ENCODE peak calls at places on chromosomes 16 and 17, in five cellular contexts. M is AG10803, B is SHP77, E is T-cell, N is non-pigmented ciliary epithelial cell. D is an unnamed sample.

GRCh38 chr16:49498241-49499017 is 124.8 kb downstream of the C16orf78 start:
- DNase-seq in E (no peak), M (no peak), B (no peak), N (no peak), D (no peak)

GRCh38 chr16:2009302-2009711 is 314 bp downstream of the ZNF598 start:
- DNase-seq in M (no peak), B (no peak), N (no peak), E (no peak), D (no peak)

GRCh38 chr16:58938856-58939255 is 204.7 kb upstream of the GOT2 start:
- DNase-seq in B (no peak), M (no peak), N (no peak), E (no peak), D (no peak)

GRCh38 chr17:65942592-65942991 is 249.3 kb downstream of the CEP112 start:
- DNase-seq in B (no peak), N (no peak), E (no peak), M (no peak), D (no peak)

GRCh38 chr16:58847902-58848661 is 114.0 kb upstream of the GOT2 start:
- DNase-seq in M (peak; percentile 32), E (no peak), B (no peak), N (no peak), D (no peak)

GRCh38 chr17:21392257-21392656 is 16.1 kb downstream of the KCNJ12 start:
- DNase-seq in E (no peak), M (no peak), N (no peak), B (no peak), D (no peak)

GRCh38 chr16:29825145-29826044 is 5.1 kb downstream of the MVP start:
- DNase-seq in E (no peak), M (peak; percentile 83), N (peak; percentile 57), B (no peak), D (no peak)

GRCh38 chr17:77300016-77300686 is 159.4 kb downstream of the SEC14L1 start:
- DNase-seq in N (no peak), E (no peak), B (no peak), M (no peak), D (no peak)

GRCh38 chr17:48970224-48970623 is 1.8 kb upstream of the GIP start:
- DNase-seq in B (no peak), E (no peak), N (no peak), M (peak; percentile 14), D (no peak)

GRCh38 chr16:84617068-84617630 is 729 bp downstream of the COTL1 start:
- DNase-seq in N (no peak), M (no peak), E (no peak), B (no peak), D (no peak)

GRCh38 chr17:62840871-62841270 is 32.8 kb upstream of the MARCHF10 start:
- DNase-seq in B (no peak), E (no peak), N (no peak), M (no peak), D (no peak)

GRCh38 chr16:11668590-11669379 is 530 bp downstream of the SNN start:
- DNase-seq in M (no peak), N (no peak), E (no peak), B (no peak), D (no peak)

GRCh38 chr16:68244903-68245853 is at the start of gene PLA2G15:
- DNase-seq in N (peak; percentile 75), M (peak; percentile 96), E (peak; percentile 94), B (peak; percentile 69), D (peak; percentile 78)

GRCh38 chr17:76179496-76180467 is 38.7 kb upstream of the FOXJ1 start:
- DNase-seq in M (peak; percentile 29), N (no peak), B (no peak), E (peak; percentile 40), D (no peak)

GRCh38 chr17:43831633-43832032 is 1.3 kb downstream of the MPP3 start:
- DNase-seq in M (no peak), B (no peak), E (no peak), N (no peak), D (no peak)

GRCh38 chr16:24218299-24218698 is 37.8 kb upstream of the CACNG3 start:
- DNase-seq in M (no peak), N (no peak), B (no peak), E (no peak), D (no peak)

GRCh38 chr16:10183606-10183959 is 1.4 kb upstream of the GRIN2A start:
- DNase-seq in M (no peak), E (no peak), N (no peak), B (no peak), D (no peak)

GRCh38 chr17:72751746-72752145 is 340.7 kb downstream of the SLC39A11 start:
- DNase-seq in B (no peak), E (no peak), M (no peak), N (no peak), D (no peak)

GRCh38 chr17:16652252-16652651 is 1.4 kb downstream of the ZNF624 start:
- DNase-seq in B (no peak), N (no peak), M (no peak), E (no peak), D (no peak)

GRCh38 chr16:85302018-85302847 is 190.0 kb upstream of the CIBAR2 start:
- DNase-seq in E (no peak), N (no peak), B (no peak), M (peak; percentile 30), D (no peak)

GRCh38 chr17:61582593-61582992 is 8.4 kb downstream of the NACA2 start:
- DNase-seq in B (no peak), E (no peak), N (no peak), M (no peak), D (no peak)

GRCh38 chr16:27352026-27352425 is 38.3 kb downstream of the IL4R start:
- DNase-seq in E (no peak), N (no peak), M (no peak), B (no peak), D (no peak)

GRCh38 chr16:80058236-80058635 is 457.7 kb upstream of the MAF start:
- DNase-seq in N (no peak), E (no peak), B (no peak), M (peak; percentile 41), D (no peak)

GRCh38 chr17:47966079-47966519 is 4.8 kb upstream of the CDK5RAP3 start:
- DNase-seq in N (no peak), M (no peak), B (no peak), E (no peak), D (peak; percentile 49)

GRCh38 chr16:19507882-19508281 is 14.0 kb downstream of the GDE1 start:
- DNase-seq in M (no peak), B (no peak), N (no peak), E (no peak), D (no peak)

GRCh38 chr17:39543669-39544068 is 64.1 kb downstream of the NEUROD2 start:
- DNase-seq in M (no peak), B (no peak), E (no peak), N (no peak), D (no peak)

GRCh38 chr16:89402962-89403361 is 87.4 kb downstream of the ANKRD11 start:
- DNase-seq in M (no peak), N (no peak), B (no peak), E (peak; percentile 49), D (no peak)

GRCh38 chr17:39283896-39284295 is 58.2 kb upstream of the STAC2 start:
- DNase-seq in E (no peak), B (no peak), N (no peak), M (no peak), D (no peak)

GRCh38 chr17:20095366-20096080 is 86.4 kb downstream of the SPECC1 start:
- DNase-seq in M (peak; percentile 35), B (peak; percentile 91), N (no peak), E (no peak), D (no peak)

GRCh38 chr16:79658301-79659001 is 57.9 kb upstream of the MAF start:
- DNase-seq in M (peak; percentile 48), E (no peak), N (peak; percentile 65), B (no peak), D (peak; percentile 55)

GRCh38 chr17:61139219-61139618 is 260.4 kb upstream of the TBX2 start:
- DNase-seq in B (no peak), E (peak; percentile 66), M (peak; percentile 86), N (peak; percentile 79), D (no peak)

GRCh38 chr16:2988590-2989099 is 8.4 kb upstream of the PKMYT1 start:
- DNase-seq in E (no peak), N (no peak), M (no peak), B (no peak), D (no peak)

GRCh38 chr17:27944546-27945332 is 51.6 kb upstream of the LYRM9 start:
- DNase-seq in B (no peak), N (no peak), E (no peak), M (no peak), D (no peak)

GRCh38 chr17:4405699-4406098 is 28.0 kb upstream of the SPNS3 start:
- DNase-seq in N (no peak), M (no peak), B (no peak), E (no peak), D (no peak)

GRCh38 chr17:35898283-35899070 is 18.3 kb upstream of the CCL5 start:
- DNase-seq in E (no peak), B (no peak), M (no peak), N (no peak), D (no peak)

GRCh38 chr16:81837312-81837748 is 58.2 kb downstream of the PLCG2 start:
- DNase-seq in E (no peak), N (no peak), B (no peak), M (no peak), D (no peak)

GRCh38 chr16:27803775-27804549 is 254.0 kb downstream of the KATNIP start:
- DNase-seq in M (no peak), E (no peak), B (no peak), N (no peak), D (no peak)

GRCh38 chr17:18107971-18108370 is 585 bp upstream of the MYO15A start:
- DNase-seq in B (no peak), M (no peak), E (no peak), N (no peak), D (no peak)

GRCh38 chr16:1825864-1826690 is 548 bp downstream of the HAGH start:
- DNase-seq in B (peak; percentile 27), E (peak; percentile 67), M (peak; percentile 13), N (no peak), D (no peak)